ENCODE peak calls at places on chromosomes 6 and 20, in five cellular contexts. W is GM23338, K is spleen, R is body of pancreas, Z is left ventricle myocardium inferior. V is an unnamed sample.

GRCh38 chr6:147947521-147947920 is 395.1 kb upstream of the SASH1 start:
- DNase-seq in R (no peak), W (no peak), Z (no peak), K (no peak), V (peak; percentile 27)

GRCh38 chr20:6231551-6231950 is 108.7 kb upstream of the FERMT1 start:
- DNase-seq in W (no peak), Z (no peak), R (no peak), K (no peak), V (peak; percentile 53)

GRCh38 chr6:79453558-79454042 is 83.6 kb downstream of the LCA5 start:
- DNase-seq in W (no peak), R (no peak), K (no peak), Z (no peak), V (peak; percentile 95)

GRCh38 chr20:47950103-47950502 is 164.8 kb upstream of the SULF2 start:
- DNase-seq in K (no peak), W (no peak), Z (no peak), R (no peak), V (peak; percentile 80)

GRCh38 chr6:110682460-110682853 is 132.8 kb downstream of the CDK19 start:
- DNase-seq in K (no peak), R (peak; percentile 68), W (peak; percentile 92), Z (no peak), V (peak; percentile 83)

GRCh38 chr6:111222341-111222740 is 135.0 kb downstream of the SLC16A10 start:
- DNase-seq in R (no peak), W (no peak), Z (no peak), K (no peak), V (no peak)

GRCh38 chr6:31175961-31176360 is 5.5 kb upstream of the POU5F1 start:
- DNase-seq in K (no peak), R (no peak), Z (no peak), W (no peak), V (no peak)

GRCh38 chr6:34095136-34095505 is 50.8 kb downstream of the GRM4 start:
- DNase-seq in K (no peak), R (no peak), Z (no peak), W (no peak), V (no peak)

GRCh38 chr20:10672579-10673127 is 1.1 kb downstream of the JAG1 start:
- DNase-seq in R (peak; percentile 67), Z (peak; percentile 54), K (peak; percentile 92), W (peak; percentile 64), V (no peak)

GRCh38 chr6:41633235-41633634 is 5.0 kb upstream of the MDFI start:
- DNase-seq in Z (no peak), K (no peak), R (no peak), W (no peak), V (no peak)

GRCh38 chr6:72835749-72836148 is 213.9 kb downstream of the KCNQ5 start:
- DNase-seq in Z (no peak), W (no peak), R (no peak), K (no peak), V (no peak)

GRCh38 chr6:25280617-25280990 is 1.4 kb downstream of the CARMIL1 start:
- DNase-seq in R (no peak), W (peak; percentile 22), Z (no peak), K (no peak), V (peak; percentile 40)

GRCh38 chr6:11964101-11964500 is 48.0 kb upstream of the HIVEP1 start:
- DNase-seq in Z (no peak), W (no peak), R (no peak), K (no peak), V (no peak)

GRCh38 chr6:5626727-5627426 is 365.6 kb downstream of the FARS2 start:
- DNase-seq in W (no peak), Z (no peak), R (no peak), K (no peak), V (no peak)

GRCh38 chr6:157534991-157535353 is 154.0 kb downstream of the ZDHHC14 start:
- DNase-seq in Z (no peak), W (peak; percentile 16), R (no peak), K (no peak), V (no peak)

GRCh38 chr20:49278036-49278816 is at the start of gene ZNFX1:
- DNase-seq in R (peak; percentile 99), W (peak; percentile 99), Z (peak; percentile 99), K (peak; percentile 100), V (peak; percentile 98)

GRCh38 chr6:37788259-37788658 is 31.3 kb upstream of the ZFAND3 start:
- DNase-seq in R (no peak), Z (no peak), W (no peak), K (no peak), V (peak; percentile 51)

GRCh38 chr6:30614843-30615218 is 2.2 kb downstream of the PPP1R10 start:
- DNase-seq in W (peak; percentile 99), K (peak; percentile 90), Z (peak; percentile 71), R (peak; percentile 90), V (peak; percentile 97)

GRCh38 chr20:33653218-33653899 is 8.8 kb upstream of the C20orf144 start:
- DNase-seq in W (peak; percentile 90), R (peak; percentile 67), Z (peak; percentile 47), K (peak; percentile 79), V (peak; percentile 55)

GRCh38 chr6:5838656-5839396 is 167.9 kb downstream of the NRN1 start:
- DNase-seq in R (no peak), Z (no peak), W (no peak), K (no peak), V (no peak)

GRCh38 chr20:54606384-54606783 is 131.0 kb downstream of the DOK5 start:
- DNase-seq in Z (no peak), R (no peak), W (no peak), K (no peak), V (no peak)

GRCh38 chr6:45378324-45378926 is 691 bp upstream of the SUPT3H start:
- DNase-seq in R (no peak), Z (peak; percentile 45), W (no peak), K (peak; percentile 85), V (peak; percentile 38)

GRCh38 chr20:46752639-46753235 is 43.3 kb downstream of the SLC2A10 start:
- DNase-seq in W (peak; percentile 84), Z (peak; percentile 24), K (no peak), R (peak; percentile 46), V (peak; percentile 66)

GRCh38 chr20:10115021-10115420 is 80.2 kb downstream of the ANKEF1 start:
- DNase-seq in Z (no peak), W (no peak), K (no peak), R (no peak), V (peak; percentile 48)

GRCh38 chr6:133591330-133591729 is 297.6 kb upstream of the TCF21 start:
- DNase-seq in W (no peak), R (no peak), K (no peak), Z (no peak), V (peak; percentile 60)

GRCh38 chr6:116651916-116652315 is 16.6 kb downstream of the ZUP1 start:
- DNase-seq in W (no peak), Z (no peak), R (no peak), K (no peak), V (no peak)

GRCh38 chr20:20594171-20594530 is 118.3 kb downstream of the RALGAPA2 start:
- DNase-seq in R (no peak), K (no peak), Z (no peak), W (peak; percentile 73), V (peak; percentile 29)
- TF ChIP-seq CTCF in R (no peak), K (no peak), Z (peak; percentile 23), W (no peak), V (no peak)

DNA sequence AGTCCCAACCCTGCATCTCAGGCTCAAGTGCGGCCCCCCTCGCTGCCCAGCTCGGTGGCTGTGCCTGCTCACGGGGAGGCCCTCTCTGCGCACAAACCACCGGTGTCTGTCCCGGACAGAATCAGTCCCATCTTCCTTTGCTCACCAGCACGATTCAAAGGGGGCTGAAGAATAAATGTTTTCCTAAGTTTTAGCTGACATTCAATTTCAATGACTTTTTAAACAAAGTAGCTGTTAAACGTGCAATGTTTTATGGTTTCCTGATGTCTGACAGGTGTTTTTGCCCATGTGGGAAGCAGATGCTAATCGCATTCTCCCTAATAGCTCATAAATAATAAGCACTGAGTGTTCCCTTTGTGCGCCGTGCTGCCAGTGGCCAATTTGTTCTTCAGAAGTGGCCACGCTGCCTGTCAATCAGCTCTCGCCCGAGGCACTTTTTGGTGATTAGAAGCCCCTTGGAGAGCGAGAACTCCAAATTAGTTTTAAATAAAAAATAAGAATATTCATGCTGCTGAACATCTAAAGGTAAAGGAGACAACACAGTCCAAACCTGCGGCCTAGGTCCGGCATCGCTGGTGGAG is 26.3 kb downstream of the BHLHE23 start:
- DNase-seq in R (no peak), W (no peak), Z (no peak), K (no peak), V (no peak)
- H3K4me3 ChIP-seq in R (no peak overlapping the region), W (no peak overlapping the region), Z (no peak overlapping the region), K (no peak overlapping the region), V (no peak overlapping the region)

GRCh38 chr6:35727935-35728662 is 8.7 kb upstream of the ARMC12 start:
- DNase-seq in K (peak; percentile 99), W (peak; percentile 66), Z (peak; percentile 95), R (peak; percentile 95), V (peak; percentile 97)

GRCh38 chr6:35729722-35730121 is 7.1 kb upstream of the ARMC12 start:
- DNase-seq in R (no peak), Z (no peak), K (no peak), W (no peak), V (no peak)

GRCh38 chr6:35727206-35727934 is 9.5 kb upstream of the ARMC12 start:
- DNase-seq in Z (peak; percentile 91), K (no peak), W (peak; percentile 88), R (peak; percentile 77), V (peak; percentile 46)

GRCh38 chr6:35729349-35729678 is 7.5 kb upstream of the ARMC12 start:
- DNase-seq in K (no peak), Z (no peak), R (no peak), W (no peak), V (no peak)

DNA sequence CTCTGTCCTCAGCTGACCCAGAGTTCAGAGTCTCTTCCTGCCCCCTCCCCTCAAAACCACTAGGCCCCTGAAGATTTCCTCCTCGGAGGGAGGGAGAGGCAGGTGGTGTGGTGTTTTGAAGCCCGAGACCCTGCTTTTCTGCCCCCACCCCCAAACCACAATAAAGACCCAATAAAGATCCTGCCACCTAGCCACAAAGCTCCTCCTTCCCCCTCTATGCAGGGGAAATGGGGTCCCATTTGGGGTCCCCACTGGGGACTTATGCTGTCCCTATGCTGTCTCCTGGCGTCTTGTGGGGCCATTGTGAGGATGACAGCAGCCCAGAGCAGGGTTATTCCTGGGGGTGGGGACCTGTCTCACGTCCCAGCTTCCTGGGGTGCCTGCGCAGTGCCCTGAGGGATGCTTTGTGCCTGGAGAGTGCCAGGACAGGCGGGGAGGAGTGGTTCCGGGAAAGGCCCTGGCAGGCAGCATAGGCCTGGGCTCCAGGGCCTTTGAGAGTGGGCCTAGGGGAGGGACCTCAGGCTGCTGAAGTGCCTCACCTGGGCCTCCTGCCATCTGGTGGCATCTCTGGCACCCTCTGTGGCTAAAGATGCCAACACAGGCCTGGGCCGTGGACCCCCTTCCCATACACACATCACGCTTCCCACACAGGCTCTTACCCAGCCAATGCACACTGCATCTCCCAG is 8.0 kb upstream of the ARMC12 start:
- DNase-seq in R (peak; percentile 37), Z (peak; percentile 65), W (peak; percentile 42), K (peak; percentile 88), V (peak; percentile 70)
- TF ChIP-seq CTCF in R (no peak), Z (no peak), W (peak; percentile 16), K (no peak), V (no peak)

DNA sequence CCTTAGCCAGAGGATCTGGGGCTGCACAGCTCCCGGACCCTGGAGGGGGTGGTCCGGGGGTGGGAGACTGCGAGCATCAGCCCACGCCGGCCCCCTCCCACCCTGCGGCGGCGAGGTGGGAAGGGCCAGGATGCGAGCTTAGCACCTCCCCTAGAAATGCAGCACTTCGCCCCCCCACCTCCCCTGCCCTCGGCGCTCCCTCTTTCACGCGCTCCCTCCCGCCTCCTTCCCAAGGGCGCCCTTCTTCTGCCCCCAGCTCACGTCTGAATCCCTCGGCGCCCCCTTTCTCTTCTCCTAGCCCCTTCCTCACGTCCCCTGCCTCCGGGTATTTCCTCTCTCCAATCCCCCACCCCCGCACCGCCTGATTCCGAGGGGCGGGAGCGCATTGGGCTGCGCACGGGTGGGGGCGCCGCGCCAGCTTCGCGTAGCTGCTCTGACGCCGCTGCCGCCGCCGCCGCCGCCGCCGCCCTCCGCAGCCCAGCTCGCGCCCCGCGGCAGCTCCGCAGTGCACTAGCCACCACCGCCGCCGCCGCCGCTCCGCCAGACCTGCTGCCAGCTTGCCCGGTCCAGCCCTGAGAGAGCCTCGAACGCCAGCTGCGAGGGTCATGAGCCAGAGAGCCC is at the start of gene SLC32A1:
- DNase-seq in K (no peak), Z (no peak), R (no peak), W (peak; percentile 80), V (no peak)
- H3K4me3 ChIP-seq in K (peak within 1 kb of the TSS; percentile 44), Z (peak within 1 kb of the TSS; percentile 25), R (no peak within 1 kb of the TSS), W (peak within 1 kb of the TSS; percentile 61), V (no peak within 1 kb of the TSS)